ENCODE peak calls at places on chromosomes 5 and 9, in five cellular contexts. K is aorta, S is fibroblast of lung, Z is MM.1S, J is pancreas. G is an unnamed sample.
A peak's percentile ranks its signal among the peaks of the same experiment; 100 is the strongest.

GRCh38 chr9:70441622-70442021 is 27.2 kb upstream of the KLF9 start:
- DNase-seq in Z (no peak), S (no peak), J (no peak), K (no peak), G (no peak)

GRCh38 chr5:120552638-120553037 is 88.5 kb downstream of the PRR16 start:
- DNase-seq in S (no peak), Z (no peak), J (no peak), K (no peak), G (no peak)

GRCh38 chr9:91843623-91844111 is 106.4 kb downstream of the ROR2 start:
- DNase-seq in J (no peak), K (peak; percentile 60), Z (no peak), S (peak; percentile 60), G (no peak)

GRCh38 chr5:59126665-59127354 is 543.9 kb downstream of the RAB3C start:
- DNase-seq in Z (no peak), S (peak; percentile 79), J (no peak), K (no peak), G (no peak)

GRCh38 chr5:76689321-76690026 is 26.5 kb upstream of the F2R start:
- DNase-seq in Z (no peak), K (no peak), S (peak; percentile 95), J (no peak), G (peak; percentile 69)

GRCh38 chr9:135609366-135609955 is 29.9 kb downstream of the GLT6D1 start:
- DNase-seq in S (no peak), K (no peak), J (no peak), Z (no peak), G (no peak)

GRCh38 chr9:37534412-37534811 is 41.8 kb downstream of the FBXO10 start:
- DNase-seq in Z (no peak), K (no peak), S (no peak), J (peak; percentile 55), G (no peak)

GRCh38 chr9:107274096-107274495 is 9.0 kb upstream of the RAD23B start:
- DNase-seq in S (no peak), Z (no peak), J (no peak), K (no peak), G (no peak)

GRCh38 chr9:136538599-136539426 is 7.0 kb downstream of the NOTCH1 start:
- DNase-seq in J (no peak), S (no peak), K (no peak), Z (peak; percentile 63), G (no peak)

GRCh38 chr5:108536321-108536720 is 154.4 kb upstream of the FBXL17 start:
- DNase-seq in Z (no peak), J (no peak), S (no peak), K (no peak), G (no peak)

GRCh38 chr9:127183814-127184582 is 61.6 kb upstream of the ANGPTL2 start:
- DNase-seq in Z (no peak), S (peak; percentile 97), K (peak; percentile 58), J (no peak), G (peak; percentile 74)

GRCh38 chr5:173771743-173772406 is 116.3 kb upstream of the CPEB4 start:
- DNase-seq in K (no peak), J (no peak), Z (no peak), S (no peak), G (no peak)

GRCh38 chr5:173772407-173773059 is 115.6 kb upstream of the CPEB4 start:
- DNase-seq in S (peak; percentile 19), K (no peak), J (no peak), Z (no peak), G (no peak)

GRCh38 chr5:173770637-173771036 is 117.5 kb upstream of the CPEB4 start:
- DNase-seq in S (no peak), Z (no peak), J (no peak), K (no peak), G (no peak)

GRCh38 chr5:173768891-173769290 is 119.3 kb upstream of the CPEB4 start:
- DNase-seq in Z (no peak), S (no peak), K (no peak), J (no peak), G (no peak)

DNA sequence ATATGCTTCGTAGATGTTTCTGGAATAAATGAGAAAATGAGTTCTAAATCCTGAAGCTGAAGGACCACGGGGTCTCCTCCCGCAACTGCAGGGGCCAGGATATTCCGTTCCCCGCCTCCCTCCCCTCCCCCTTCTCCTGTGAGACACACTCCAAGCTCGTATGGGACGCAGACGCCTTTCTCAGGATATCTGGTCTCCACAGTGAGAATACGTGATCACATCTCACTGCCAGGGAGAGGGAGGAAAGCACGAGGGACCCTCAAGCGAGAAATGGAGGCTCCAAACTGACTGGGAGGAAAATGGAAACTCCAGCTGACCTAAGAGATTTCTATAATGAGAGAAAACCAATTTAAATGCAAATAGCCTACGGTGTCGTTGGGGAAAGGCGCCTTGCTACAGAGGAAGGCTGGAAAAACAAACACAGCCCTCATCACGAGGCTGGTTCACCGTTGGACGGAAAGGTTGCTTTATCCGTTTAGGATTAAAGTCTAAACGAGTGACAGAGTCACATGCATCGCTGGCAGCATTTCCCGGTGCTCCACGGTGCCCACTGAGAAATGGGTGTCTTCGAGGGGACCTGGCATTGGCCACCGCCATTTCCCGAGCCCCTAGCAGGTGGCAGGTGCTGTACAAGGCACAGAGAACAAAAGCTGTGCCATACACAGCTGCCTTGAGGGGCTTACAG is 116.9 kb upstream of the CPEB4 start:
- DNase-seq in Z (no peak), J (no peak), S (no peak), K (no peak), G (no peak)
- H3K4me3 ChIP-seq in Z (no peak overlapping the region), J (no peak overlapping the region), S (no peak overlapping the region), K (no peak overlapping the region), G (no peak overlapping the region)

GRCh38 chr5:123093279-123094226 is 4.5 kb downstream of the PRDM6 start:
- DNase-seq in J (no peak), S (peak; percentile 81), Z (no peak), K (peak; percentile 53), G (no peak)

GRCh38 chr5:123095694-123096120 is 6.7 kb downstream of the PRDM6 start:
- DNase-seq in K (no peak), Z (no peak), J (no peak), S (peak; percentile 35), G (no peak)

GRCh38 chr5:123092696-123093095 is 3.7 kb downstream of the PRDM6 start:
- DNase-seq in J (no peak), S (peak; percentile 69), K (no peak), Z (no peak), G (no peak)

GRCh38 chr5:123094919-123095693 is 6.1 kb downstream of the PRDM6 start:
- DNase-seq in Z (no peak), J (no peak), K (peak; percentile 75), S (peak; percentile 69), G (no peak)

DNA sequence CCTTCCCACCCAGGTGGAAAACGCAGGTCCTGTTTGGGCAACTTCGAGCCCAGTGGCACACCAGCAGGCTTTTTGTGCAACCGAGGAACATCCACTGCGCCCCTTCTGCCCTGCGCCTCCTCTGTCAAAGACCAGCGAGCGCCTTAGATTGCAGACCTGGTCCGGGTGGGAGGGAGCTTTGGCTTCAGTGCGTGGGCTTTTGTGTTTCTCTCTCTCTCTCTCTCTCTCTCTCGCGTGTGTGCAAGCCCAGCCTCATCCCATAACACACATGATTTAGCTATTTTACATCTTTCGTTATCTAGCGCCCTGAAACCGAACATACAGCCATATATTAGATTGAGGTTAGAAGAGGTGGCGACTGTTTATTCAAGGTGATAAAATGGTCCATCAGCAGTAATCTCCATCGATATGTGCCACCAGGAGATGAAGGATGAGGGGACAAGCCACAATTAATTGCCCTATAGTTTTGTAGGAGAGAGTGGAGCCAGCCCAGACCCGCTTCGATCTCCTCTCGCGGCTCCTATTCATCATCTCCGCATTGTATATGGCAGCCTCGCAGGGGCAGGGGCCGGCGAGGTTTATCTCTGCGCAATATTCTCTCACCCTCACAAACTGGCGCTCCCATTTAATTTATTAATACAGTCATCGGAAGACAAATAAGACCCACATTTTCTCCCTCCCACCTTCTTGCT is 5.3 kb downstream of the PRDM6 start:
- DNase-seq in Z (no peak), K (no peak), J (no peak), S (peak; percentile 69), G (no peak)
- H3K4me3 ChIP-seq in Z (no peak overlapping the region), K (peak overlapping the region; percentile 98), J (no peak overlapping the region), S (peak overlapping the region; percentile 52), G (no peak overlapping the region)

DNA sequence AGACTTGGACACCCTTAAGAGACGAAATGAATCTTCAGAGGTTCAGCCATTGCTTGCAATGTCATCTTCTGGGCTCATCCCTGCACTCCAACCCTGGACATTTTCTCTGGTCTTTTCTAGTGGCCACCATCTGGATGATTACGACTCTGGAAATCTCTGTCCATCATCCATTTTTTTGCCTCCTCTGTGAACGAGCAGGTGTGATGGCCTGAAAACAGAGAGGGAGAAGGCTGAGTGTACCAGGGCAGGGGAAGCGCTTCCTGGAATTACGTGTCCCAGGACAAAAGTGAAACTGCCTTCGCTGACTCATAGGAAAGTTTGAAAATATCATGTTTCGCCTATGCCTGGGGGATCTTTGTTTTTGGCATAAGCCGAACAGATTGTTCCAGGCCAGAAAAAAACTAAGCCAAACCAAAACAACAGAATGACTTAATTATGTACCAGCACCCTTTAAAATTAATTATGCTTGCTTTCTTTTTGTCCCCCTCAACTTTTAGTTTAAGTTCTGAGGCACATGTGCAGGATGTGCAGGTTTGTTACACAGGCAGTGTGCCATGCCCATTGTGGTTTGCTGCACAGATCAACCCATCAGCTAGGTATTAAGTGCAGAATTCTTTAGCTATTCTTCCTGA is 31.9 kb downstream of the ANKRD33B start:
- DNase-seq in Z (no peak), J (peak; percentile 8), K (no peak), S (peak; percentile 92), G (peak; percentile 76)
- H3K4me3 ChIP-seq in Z (no peak overlapping the region), J (no peak overlapping the region), K (no peak overlapping the region), S (no peak overlapping the region), G (no peak overlapping the region)

DNA sequence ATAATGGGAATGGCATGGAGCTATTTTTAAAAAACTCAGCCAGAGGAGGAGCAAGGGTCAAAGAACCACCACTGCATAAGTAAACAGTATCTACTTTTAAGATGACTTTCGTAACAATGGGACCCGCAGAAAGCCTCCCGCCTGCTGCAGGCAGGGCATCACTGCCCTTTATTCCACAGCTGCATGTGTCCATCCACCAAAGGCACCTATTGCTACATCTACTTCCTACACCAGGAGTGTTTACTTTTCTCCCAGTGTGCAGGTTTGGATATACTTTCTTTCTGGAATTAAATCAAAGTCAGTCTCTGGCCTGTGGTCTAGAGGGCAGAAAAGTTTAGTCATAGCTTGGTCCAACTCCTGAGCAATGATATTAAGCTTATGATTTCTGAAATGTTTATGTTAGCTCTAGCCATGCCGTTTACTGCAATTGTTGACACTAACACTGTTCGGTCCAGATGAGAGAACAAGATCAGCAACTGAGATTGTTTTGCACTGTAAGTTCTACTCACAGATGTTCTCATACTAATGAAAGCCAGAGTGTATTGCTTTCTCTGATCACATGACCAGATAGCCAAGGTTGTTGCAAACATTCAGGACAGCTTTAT is 391.5 kb downstream of the FGF10 start:
- DNase-seq in J (no peak), K (no peak), S (peak; percentile 99), Z (no peak), G (no peak)
- H3K4me3 ChIP-seq in J (no peak overlapping the region), K (no peak overlapping the region), S (no peak overlapping the region), Z (no peak overlapping the region), G (no peak overlapping the region)

G was measured in skeletal muscle cell.